ENCODE peak calls at places on chromosomes 7 and 10, in four cellular contexts. H, O, I and N are unnamed samples.

GRCh38 chr7:16028651-16029050 is 342.2 kb upstream of the MEOX2 start:
- DNase-seq in H (no peak), O (no peak), I (no peak), N (no peak)

GRCh38 chr7:35781200-35781701 is 19.6 kb upstream of the SEPTIN7 start:
- DNase-seq in H (no peak), O (no peak), I (no peak), N (no peak)

GRCh38 chr7:106757846-106758245 is 96.9 kb upstream of the CCDC71L start:
- DNase-seq in H (no peak), O (peak; percentile 55), I (no peak), N (no peak)

GRCh38 chr7:157228864-157229422 is 90.2 kb downstream of the UBE3C start:
- DNase-seq in H (no peak), O (no peak), I (no peak), N (no peak)

GRCh38 chr10:21368728-21369425 is 156.6 kb downstream of the SKIDA1 start:
- DNase-seq in H (no peak), O (peak; percentile 35), I (peak; percentile 56), N (no peak)

GRCh38 chr10:72753760-72754231 is 61.9 kb downstream of the MCU start:
- DNase-seq in H (no peak), O (no peak), I (no peak), N (peak; percentile 48)

GRCh38 chr7:93799750-93800357 is 90.7 kb downstream of the TFPI2 start:
- DNase-seq in H (no peak), O (no peak), I (peak; percentile 32), N (no peak)

GRCh38 chr7:24381919-24382505 is 98.0 kb downstream of the NPY start:
- DNase-seq in H (no peak), O (no peak), I (peak; percentile 66), N (no peak)

GRCh38 chr10:29585488-29585976 is 49.2 kb downstream of the SVIL start:
- DNase-seq in H (no peak), O (no peak), I (no peak), N (no peak)

GRCh38 chr10:21807162-21807561 is 196.4 kb downstream of the DNAJC1 start:
- DNase-seq in H (no peak), O (no peak), I (no peak), N (no peak)

GRCh38 chr7:28155019-28155660 is 25.5 kb downstream of the JAZF1 start:
- DNase-seq in H (no peak), O (no peak), I (no peak), N (no peak)

GRCh38 chr10:5545778-5546710 is 21.3 kb downstream of the CALML3 start:
- DNase-seq in H (peak; percentile 79), O (peak; percentile 43), I (no peak), N (peak; percentile 33)

DNA sequence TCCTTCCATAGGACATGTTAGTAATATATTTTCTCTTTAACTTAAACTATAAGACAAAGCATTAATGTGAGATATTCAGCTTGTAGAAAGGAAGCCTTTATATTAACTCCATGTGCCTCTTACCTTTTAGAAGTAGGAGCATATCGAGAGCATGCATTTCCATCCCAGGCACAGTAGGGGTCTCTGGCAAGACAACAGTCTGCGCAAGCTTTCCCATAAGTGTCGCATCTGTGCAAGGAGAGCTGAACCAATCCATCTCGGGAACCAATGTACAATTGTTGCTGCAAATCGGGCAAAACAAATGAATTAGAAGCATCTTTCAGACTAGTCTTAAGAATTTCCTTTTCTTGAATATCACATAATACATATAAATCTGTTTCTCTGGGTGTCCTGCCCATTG is 171.9 kb downstream of the SEMA3D start:
- DNase-seq in H (no peak), O (no peak), I (no peak), N (no peak)
- TF ChIP-seq CTCF in H (no peak), O (no peak), I (no peak), N (no peak)

GRCh38 chr10:70920519-70920918 is 32.2 kb upstream of the PCBD1 start:
- DNase-seq in H (peak; percentile 96), O (peak; percentile 90), I (peak; percentile 41), N (no peak)
- TF ChIP-seq CTCF in H (no peak), O (no peak), I (no peak), N (no peak)

GRCh38 chr7:54782314-54782713 is 23.3 kb upstream of the SEC61G start:
- DNase-seq in H (no peak), O (no peak), I (no peak), N (no peak)

GRCh38 chr7:54788664-54789063 is 29.7 kb upstream of the SEC61G start:
- DNase-seq in H (no peak), O (no peak), I (peak; percentile 92), N (no peak)

GRCh38 chr7:54783952-54784351 is 24.9 kb upstream of the SEC61G start:
- DNase-seq in H (no peak), O (no peak), I (no peak), N (no peak)

GRCh38 chr7:54782829-54783228 is 23.8 kb upstream of the SEC61G start:
- DNase-seq in H (no peak), O (no peak), I (no peak), N (no peak)

DNA sequence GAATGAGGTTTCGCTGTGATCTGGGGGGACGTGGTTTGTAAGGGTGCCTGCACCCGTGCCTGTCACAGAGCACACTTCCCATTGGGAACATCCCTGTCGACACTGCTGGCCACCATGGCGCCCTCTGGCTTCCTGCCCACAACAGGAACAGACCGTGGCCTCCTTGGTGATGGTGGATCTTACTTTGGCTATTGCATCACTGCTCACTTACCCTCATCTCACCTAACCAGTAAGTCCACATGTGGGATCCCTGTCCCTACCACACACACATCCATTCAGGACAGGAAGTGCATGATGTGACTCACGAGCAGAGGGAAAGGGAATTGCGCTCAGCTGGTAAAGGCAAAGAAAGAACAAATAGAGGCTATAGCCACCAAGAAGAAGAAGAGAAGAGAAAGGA is 26.2 kb upstream of the SEC61G start:
- DNase-seq in H (no peak), O (no peak), I (peak; percentile 77), N (no peak)
- TF ChIP-seq CTCF in H (no peak), O (no peak), I (no peak), N (no peak)

GRCh38 chr10:79202188-79203013 is 133.6 kb downstream of the ZMIZ1 start:
- DNase-seq in H (peak; percentile 79), O (peak; percentile 67), I (no peak), N (peak; percentile 61)
- TF ChIP-seq CTCF in H (peak; percentile 52), O (peak; percentile 58), I (no peak), N (peak; percentile 66)